ENCODE peak calls at places on chromosomes 4 and X, in four cellular contexts. Q is lower leg skin, W is HT1080, Z is nucleus accumbens. Y is an unnamed sample.

GRCh38 chr4:88320174-88320779 is 35.9 kb upstream of the PPM1K start:
- DNase-seq in W (no peak), Q (no peak), Z (no peak), Y (no peak)

GRCh38 chr4:166078383-166078782 is 205.3 kb downstream of the TLL1 start:
- DNase-seq in Q (no peak), Z (no peak), W (no peak), Y (no peak)

GRCh38 chr4:185868983-185869938 is 57.3 kb upstream of the SORBS2 start:
- DNase-seq in W (no peak), Q (no peak), Z (no peak), Y (no peak)

GRCh38 chr4:109676886-109677285 is 26.4 kb downstream of the CASP6 start:
- DNase-seq in Q (no peak), Z (no peak), W (no peak), Y (no peak)

GRCh38 chr4:612052-612748 is 13.2 kb upstream of the PDE6B start:
- DNase-seq in W (no peak), Z (no peak), Q (peak; percentile 74), Y (no peak)

GRCh38 chr4:40283413-40283812 is 51.7 kb upstream of the CHRNA9 start:
- DNase-seq in Z (no peak), W (peak; percentile 42), Q (no peak), Y (no peak)

GRCh38 chr4:24840826-24841587 is 45.6 kb downstream of the SOD3 start:
- DNase-seq in Z (no peak), W (no peak), Q (no peak), Y (no peak)

GRCh38 chr4:39452153-39452859 is 6.4 kb downstream of the RPL9 start:
- DNase-seq in Z (no peak), W (no peak), Q (no peak), Y (no peak)

GRCh38 chr4:99221980-99222379 is 2.9 kb upstream of the ADH6 start:
- DNase-seq in Z (no peak), Q (no peak), W (no peak), Y (no peak)

GRCh38 chr4:101356928-101357327 is 9.6 kb upstream of the PPP3CA start:
- DNase-seq in W (peak; percentile 95), Q (no peak), Z (no peak), Y (peak; percentile 95)

GRCh38 chrX:50495616-50496015 is 25.0 kb upstream of the DGKK start:
- DNase-seq in Q (no peak), W (no peak), Z (no peak), Y (no peak)

GRCh38 chr4:53365121-53365485 is 758 bp downstream of the SCFD2 start:
- DNase-seq in Z (peak; percentile 5), W (peak; percentile 27), Q (no peak), Y (peak; percentile 4)

GRCh38 chr4:66574145-66574978 is 904.1 kb upstream of the EPHA5 start:
- DNase-seq in Z (no peak), W (peak; percentile 31), Q (no peak), Y (no peak)

GRCh38 chr4:54942735-54943134 is 182.7 kb downstream of the KDR start:
- DNase-seq in Q (no peak), W (no peak), Z (no peak), Y (no peak)

GRCh38 chr4:7905461-7905915 is 34.2 kb downstream of the AFAP1 start:
- DNase-seq in Z (no peak), Q (no peak), W (no peak), Y (no peak)

GRCh38 chr4:174520655-174521054 is 1.6 kb downstream of the HPGD start:
- DNase-seq in W (no peak), Z (no peak), Q (no peak), Y (no peak)

GRCh38 chrX:118823263-118824172 is at the start of gene ZCCHC12:
- DNase-seq in Q (no peak), Z (peak; percentile 18), W (peak; percentile 10), Y (no peak)

GRCh38 chr4:169811476-169811875 is 53.7 kb upstream of the HPF1 start:
- DNase-seq in W (peak; percentile 61), Q (no peak), Z (no peak), Y (no peak)

GRCh38 chr4:82629238-82630000 is 67.6 kb upstream of the TMEM150C start:
- DNase-seq in Q (peak; percentile 68), W (peak; percentile 43), Z (no peak), Y (no peak)

GRCh38 chr4:141056473-141056872 is 76.8 kb downstream of the RNF150 start:
- DNase-seq in W (no peak), Z (no peak), Q (no peak), Y (no peak)

GRCh38 chrX:112863850-112864249 is 23.2 kb upstream of the AMOT start:
- DNase-seq in W (no peak), Q (no peak), Z (no peak), Y (no peak)

GRCh38 chr4:81913427-81913878 is 441.7 kb upstream of the RASGEF1B start:
- DNase-seq in Q (no peak), W (peak; percentile 67), Z (no peak), Y (peak; percentile 44)

GRCh38 chr4:79869597-79870336 is 203.3 kb downstream of the ANTXR2 start:
- DNase-seq in Q (no peak), Z (no peak), W (no peak), Y (no peak)

GRCh38 chrX:121869876-121870477 is 822.6 kb downstream of the GLUD2 start:
- DNase-seq in Q (no peak), Z (no peak), W (no peak), Y (no peak)

GRCh38 chr4:15809058-15809457 is 30.9 kb downstream of the CD38 start:
- DNase-seq in Z (no peak), Q (no peak), W (no peak), Y (no peak)

GRCh38 chr4:138665851-138666250 is 349.7 kb upstream of the NOCT start:
- DNase-seq in Z (no peak), W (no peak), Q (no peak), Y (no peak)

GRCh38 chr4:20773144-20773997 is 73.1 kb downstream of the PACRGL start:
- DNase-seq in Z (peak; percentile 18), Q (no peak), W (peak; percentile 59), Y (peak; percentile 60)

Y was measured in A172.